ENCODE peak calls at places on chromosomes 13 and 19, in seven cellular contexts. C, G, H, L, R, W and K are unnamed samples. For H3K4me1, the result is how much of the 10 kb centered on the place peaks cover.

GRCh38 chr19:47582320-47582909 is 9.5 kb upstream of the ZNF541 start:
- DNase-seq in C (no peak), G (no peak), H (no peak), L (no peak), R (peak), W (no peak), K (no peak)

GRCh38 chr13:79245937-79246574 is 160.0 kb downstream of the RBM26 start:
- DNase-seq in C (no peak), G (no peak), H (no peak), L (no peak), R (no peak), W (no peak), K (no peak)

GRCh38 chr13:80141114-80141849 is 199.6 kb downstream of the SPRY2 start:
- DNase-seq in C (no peak), G (peak), H (no peak), L (no peak), R (peak), W (no peak), K (peak)

GRCh38 chr19:55206664-55207500 is 2.4 kb downstream of the PTPRH start:
- DNase-seq in C (peak), G (peak), H (no peak), L (peak), R (peak), W (peak), K (peak)

GRCh38 chr13:105597573-105597972 is 937.9 kb downstream of the EFNB2 start:
- DNase-seq in C (no peak), G (no peak), H (no peak), L (no peak), R (no peak), W (no peak), K (no peak)

GRCh38 chr19:39997595-39998216 is 846 bp downstream of the ZNF546 start:
- DNase-seq in C (no peak), G (no peak), H (no peak), L (no peak), R (peak), W (no peak), K (no peak)

GRCh38 chr13:109105899-109106298 is 476.5 kb downstream of the MYO16 start:
- DNase-seq in C (no peak), G (no peak), H (no peak), L (no peak), R (peak), W (no peak), K (no peak)

GRCh38 chr19:28130066-28130511 is 1082.9 kb downstream of the UQCRFS1 start:
- DNase-seq in C (no peak), G (no peak), H (no peak), L (no peak), R (no peak), W (no peak), K (no peak)

GRCh38 chr13:73809561-73809960 is 324.6 kb downstream of the KLF12 start:
- DNase-seq in C (no peak), G (no peak), H (no peak), L (no peak), R (peak), W (peak), K (no peak)

GRCh38 chr13:82330499-82330898 is 1551.8 kb downstream of the SLITRK1 start:
- DNase-seq in C (no peak), G (no peak), H (peak), L (no peak), R (peak), W (peak), K (no peak)

GRCh38 chr19:40862785-40863184 is 12.5 kb upstream of the CYP2A6 start:
- DNase-seq in C (no peak), G (no peak), H (no peak), L (no peak), R (peak), W (peak), K (no peak)

GRCh38 chr19:7748756-7749155 is 1.4 kb upstream of the CD209 start:
- DNase-seq in C (no peak), G (no peak), H (no peak), L (peak), R (no peak), W (peak), K (peak)

GRCh38 chr19:23882493-23882892 is 32.2 kb upstream of the ZNF726 start:
- DNase-seq in C (no peak), G (no peak), H (no peak), L (no peak), R (no peak), W (peak), K (no peak)

GRCh38 chr13:23534090-23534489 is 36.1 kb upstream of the TNFRSF19 start:
- DNase-seq in C (no peak), G (no peak), H (no peak), L (no peak), R (no peak), W (no peak), K (no peak)

GRCh38 chr13:33174980-33175379 is 110.6 kb downstream of the STARD13 start:
- DNase-seq in C (no peak), G (no peak), H (no peak), L (no peak), R (no peak), W (no peak), K (no peak)

GRCh38 chr19:8831832-8832131 is 322 bp downstream of the ZNF558 start:
- DNase-seq in C (no peak), G (no peak), H (no peak), L (no peak), R (no peak), W (no peak), K (no peak)

GRCh38 chr13:98947925-98948324 is 29.9 kb downstream of the DOCK9 start:
- DNase-seq in C (no peak), G (no peak), H (no peak), L (no peak), R (no peak), W (no peak), K (no peak)

GRCh38 chr13:37475151-37475550 is 123.4 kb downstream of the POSTN start:
- DNase-seq in C (no peak), G (no peak), H (no peak), L (no peak), R (no peak), W (no peak), K (no peak)

GRCh38 chr13:98975822-98976261 is 2.0 kb downstream of the DOCK9 start:
- DNase-seq in C (no peak), G (no peak), H (peak), L (no peak), R (no peak), W (no peak), K (no peak)

GRCh38 chr13:75432045-75432444 is 49.9 kb downstream of the TBC1D4 start:
- DNase-seq in C (no peak), G (no peak), H (no peak), L (no peak), R (no peak), W (peak), K (no peak)

GRCh38 chr13:32427852-32428580 is at the start of gene N4BP2L1:
- DNase-seq in C (peak), G (peak), H (peak), L (no peak), R (peak), W (peak), K (peak)

GRCh38 chr19:54708781-54709180 is 15.5 kb upstream of the KIR3DL3 start:
- DNase-seq in C (no peak), G (no peak), H (no peak), L (no peak), R (no peak), W (no peak), K (peak)

GRCh38 chr13:40477623-40478608 is 188.5 kb downstream of the FOXO1 start:
- DNase-seq in C (no peak), G (peak), H (peak), L (no peak), R (peak), W (no peak), K (no peak)

GRCh38 chr13:24269803-24270202 is 39.6 kb upstream of the C1QTNF9 start:
- DNase-seq in C (no peak), G (no peak), H (no peak), L (no peak), R (peak), W (no peak), K (no peak)

GRCh38 chr13:112771877-112772538 is 82.2 kb downstream of the ATP11A start:
- DNase-seq in C (peak), G (no peak), H (no peak), L (no peak), R (no peak), W (no peak), K (no peak)

GRCh38 chr13:85367887-85368286 is 431.3 kb downstream of the SLITRK6 start:
- DNase-seq in C (no peak), G (no peak), H (no peak), L (no peak), R (no peak), W (no peak), K (no peak)

GRCh38 chr19:46737761-46738171 is 8.1 kb upstream of the FKRP start:
- DNase-seq in C (no peak), G (no peak), H (no peak), L (no peak), R (no peak), W (no peak), K (no peak)

GRCh38 chr19:5154129-5154798 is 185.4 kb downstream of the KDM4B start:
- DNase-seq in C (peak), G (no peak), H (peak), L (no peak), R (no peak), W (peak), K (no peak)

GRCh38 chr19:45402469-45403070 is 2.3 kb downstream of the PPP1R13L start:
- DNase-seq in C (peak), G (no peak), H (no peak), L (no peak), R (no peak), W (peak), K (peak)
- H3K4me3 ChIP-seq in C (peak), G (no peak), H (no peak), L (peak), R (no peak), W (peak), K (peak)

GRCh38 chr19:15285896-15286591 is 46.3 kb downstream of the BRD4 start:
- DNase-seq in C (peak), G (no peak), H (peak), L (no peak), R (no peak), W (no peak), K (no peak)

GRCh38 chr19:15284896-15285295 is 47.4 kb downstream of the BRD4 start:
- DNase-seq in C (peak), G (no peak), H (no peak), L (no peak), R (no peak), W (no peak), K (no peak)

GRCh38 chr19:15283141-15283885 is 49.0 kb downstream of the BRD4 start:
- DNase-seq in C (peak), G (no peak), H (no peak), L (no peak), R (peak), W (no peak), K (no peak)

GRCh38 chr19:15282311-15282705 is 50.0 kb downstream of the BRD4 start:
- DNase-seq in C (peak), G (no peak), H (no peak), L (no peak), R (no peak), W (no peak), K (no peak)

DNA sequence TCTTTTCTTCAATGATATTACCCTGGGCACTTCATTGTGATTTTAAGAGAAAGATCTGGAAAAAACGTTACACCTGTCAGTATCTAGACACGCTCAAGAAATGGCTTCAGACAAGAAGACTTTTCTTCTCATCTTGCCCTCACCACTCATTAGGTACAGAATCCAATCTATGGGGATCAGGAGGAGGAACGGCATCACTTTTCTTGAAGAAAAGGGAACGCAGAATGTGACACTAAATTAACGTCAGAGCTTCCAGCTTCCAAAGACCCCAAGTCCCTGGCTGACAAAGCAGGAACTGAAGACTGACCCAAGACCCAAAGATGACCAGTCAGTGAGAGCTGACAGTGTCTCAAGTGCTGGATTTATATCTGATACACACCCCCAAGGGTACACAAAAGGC is 48.2 kb downstream of the BRD4 start:
- DNase-seq in C (no peak), G (no peak), H (no peak), L (no peak), R (no peak), W (no peak), K (no peak)
- H3K4me1 ChIP-seq in C (half or more), G (half or more), H (half or more), L (under half), R (under half), W (half or more), K (under half)

GRCh38 chr19:3632739-3633558 is 6.4 kb upstream of the CACTIN start:
- DNase-seq in C (no peak), G (no peak), H (no peak), L (no peak), R (no peak), W (no peak), K (no peak)
- TF ChIP-seq CTCF in C (no peak), G (no peak), H (no peak), L (no peak), R (no peak), W (no peak), K (no peak)

GRCh38 chr19:50657222-50657669 is 8.0 kb downstream of the C19orf81 start:
- DNase-seq in C (no peak), G (no peak), H (no peak), L (no peak), R (no peak), W (no peak), K (no peak)

GRCh38 chr19:50660083-50660366 is 10.8 kb downstream of the C19orf81 start:
- DNase-seq in C (no peak), G (no peak), H (no peak), L (no peak), R (no peak), W (no peak), K (no peak)

GRCh38 chr19:50659318-50660082 is 10.3 kb downstream of the C19orf81 start:
- DNase-seq in C (no peak), G (no peak), H (no peak), L (no peak), R (no peak), W (no peak), K (no peak)

GRCh38 chr19:50658438-50659317 is 9.4 kb downstream of the C19orf81 start:
- DNase-seq in C (peak), G (peak), H (peak), L (peak), R (peak), W (peak), K (no peak)

GRCh38 chr19:50657672-50658437 is 8.6 kb downstream of the C19orf81 start:
- DNase-seq in C (peak), G (peak), H (peak), L (peak), R (peak), W (peak), K (peak)
- H3K4me3 ChIP-seq in C (peak), G (no peak), H (peak), L (peak), R (peak), W (peak), K (peak)

GRCh38 chr13:51243227-51243626 is 21.0 kb downstream of the FAM124A start:
- DNase-seq in C (no peak), G (no peak), H (no peak), L (no peak), R (no peak), W (no peak), K (no peak)
- H3K4me1 ChIP-seq in C (under half), G (half or more), H (under half), L (under half), R (under half), W (under half), K (under half)

GRCh38 chr19:1214299-1214861 is 8.8 kb downstream of the STK11 start:
- DNase-seq in C (no peak), G (no peak), H (no peak), L (no peak), R (no peak), W (no peak), K (no peak)
- TF ChIP-seq CTCF in C (no peak), G (no peak), H (no peak), L (no peak), R (no peak), W (no peak), K (no peak)

DNA sequence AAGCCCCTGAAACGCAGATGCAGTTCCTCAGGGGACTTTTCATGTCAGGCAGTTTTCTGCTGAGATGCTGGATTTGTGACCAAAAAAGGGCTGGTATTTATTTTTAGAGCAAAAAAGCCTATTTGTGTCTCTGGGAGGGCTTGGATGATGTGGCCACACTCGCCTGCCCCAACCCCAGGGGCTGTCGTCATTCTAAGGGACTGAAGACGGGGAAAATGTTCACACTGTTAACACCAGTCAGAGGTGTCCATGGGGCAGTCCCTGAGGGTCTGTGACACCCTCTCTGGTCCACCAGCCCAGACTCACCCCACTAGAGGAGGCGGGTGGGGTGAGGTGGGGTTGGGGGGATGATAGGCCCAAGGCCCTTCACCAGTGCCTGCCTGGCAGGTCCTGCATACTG is 15.9 kb upstream of the EPHX3 start:
- DNase-seq in C (no peak), G (no peak), H (no peak), L (no peak), R (no peak), W (no peak), K (no peak)
- H3K4me3 ChIP-seq in C (no peak), G (no peak), H (no peak), L (no peak), R (no peak), W (no peak), K (no peak)

GRCh38 chr19:38809592-38810252 is 3.0 kb downstream of the LGALS4 start:
- DNase-seq in C (no peak), G (no peak), H (no peak), L (no peak), R (no peak), W (no peak), K (no peak)
- H3K4me1 ChIP-seq in C (under half), G (under half), H (under half), L (under half), R (under half), W (under half), K (under half)

GRCh38 chr19:49817964-49818690 is at the start of gene MED25:
- DNase-seq in C (peak), G (peak), H (peak), L (peak), R (peak), W (peak), K (peak)
- TF ChIP-seq CTCF in C (peak), G (peak), H (no peak), L (no peak), R (no peak), W (no peak), K (peak)

GRCh38 chr19:10432736-10433130 is 12.4 kb downstream of the PDE4A start:
- DNase-seq in C (no peak), G (no peak), H (no peak), L (no peak), R (no peak), W (no peak), K (no peak)
- H3K4me3 ChIP-seq in C (peak), G (no peak), H (no peak), L (peak), R (peak), W (no peak), K (peak)